ENCODE peak calls at places on chromosomes 12 and 14, in six cellular contexts. H, P, S, E, M and G are unnamed samples. For H3K36me3, the result is how much of the 10 kb centered on the place peaks cover.

GRCh38 chr14:23608454-23608853 is 27.7 kb upstream of the DHRS2 start:
- DNase-seq in H (no peak), P (no peak), S (no peak), E (no peak), M (no peak), G (no peak)

GRCh38 chr14:84197704-84198103 is 1332.2 kb upstream of the FLRT2 start:
- DNase-seq in H (no peak), P (no peak), S (no peak), E (no peak), M (no peak), G (no peak)

GRCh38 chr12:81874166-81874565 is 115.0 kb upstream of the PPFIA2 start:
- DNase-seq in H (no peak), P (no peak), S (no peak), E (no peak), M (no peak), G (no peak)

GRCh38 chr12:6039894-6040601 is 84.4 kb downstream of the VWF start:
- DNase-seq in H (peak), P (no peak), S (peak), E (no peak), M (peak), G (peak)

GRCh38 chr14:69685716-69686115 is 74.3 kb downstream of the SUSD6 start:
- DNase-seq in H (peak), P (peak), S (peak), E (no peak), M (peak), G (no peak)

GRCh38 chr12:108054496-108054895 is 74.6 kb upstream of the WSCD2 start:
- DNase-seq in H (no peak), P (no peak), S (no peak), E (no peak), M (no peak), G (no peak)

GRCh38 chr14:103657466-103657865 is 28.5 kb downstream of the KLC1 start:
- DNase-seq in H (no peak), P (no peak), S (no peak), E (no peak), M (no peak), G (no peak)

GRCh38 chr12:113019045-113019444 is 37.5 kb upstream of the DTX1 start:
- DNase-seq in H (no peak), P (no peak), S (peak), E (no peak), M (no peak), G (no peak)

GRCh38 chr14:34029921-34030334 is 79.1 kb upstream of the EGLN3 start:
- DNase-seq in H (no peak), P (no peak), S (no peak), E (no peak), M (no peak), G (no peak)

GRCh38 chr12:95998611-95999300 is 2.6 kb upstream of the HAL start:
- DNase-seq in H (no peak), P (no peak), S (peak), E (no peak), M (peak), G (peak)

GRCh38 chr12:31896514-31897039 is 62.6 kb upstream of the RESF1 start:
- DNase-seq in H (peak), P (peak), S (no peak), E (no peak), M (no peak), G (no peak)

GRCh38 chr12:107450541-107450940 is 235.1 kb upstream of the PWP1 start:
- DNase-seq in H (no peak), P (no peak), S (peak), E (no peak), M (no peak), G (no peak)

GRCh38 chr12:9065607-9065856 is 50.2 kb downstream of the A2M start:
- DNase-seq in H (no peak), P (no peak), S (no peak), E (no peak), M (peak), G (no peak)

GRCh38 chr14:50475460-50475859 is 56.9 kb downstream of the MAP4K5 start:
- DNase-seq in H (no peak), P (no peak), S (peak), E (no peak), M (peak), G (peak)

GRCh38 chr14:103021817-103022668 is 35.3 kb downstream of the CDC42BPB start:
- DNase-seq in H (no peak), P (no peak), S (no peak), E (no peak), M (no peak), G (no peak)

GRCh38 chr14:51855234-51855633 is 5.2 kb upstream of the GNG2 start:
- DNase-seq in H (no peak), P (no peak), S (no peak), E (no peak), M (no peak), G (no peak)

GRCh38 chr12:97643961-97644360 is 181.4 kb downstream of the RMST start:
- DNase-seq in H (no peak), P (no peak), S (no peak), E (no peak), M (no peak), G (no peak)

GRCh38 chr14:20652996-20653975 is 11.8 kb upstream of the OR6S1 start:
- DNase-seq in H (no peak), P (no peak), S (no peak), E (no peak), M (peak), G (no peak)

GRCh38 chr12:11814362-11814761 is 164.9 kb downstream of the ETV6 start:
- DNase-seq in H (no peak), P (no peak), S (peak), E (no peak), M (peak), G (no peak)

GRCh38 chr14:103286460-103286859 is 47.6 kb upstream of the EIF5 start:
- DNase-seq in H (no peak), P (no peak), S (no peak), E (no peak), M (no peak), G (no peak)

GRCh38 chr14:35897616-35898111 is 71.5 kb downstream of the BRMS1L start:
- DNase-seq in H (no peak), P (no peak), S (peak), E (no peak), M (peak), G (no peak)

GRCh38 chr12:100128509-100128908 is 14.2 kb downstream of the BLTP3B start:
- DNase-seq in H (peak), P (no peak), S (peak), E (no peak), M (peak), G (peak)

GRCh38 chr12:93670104-93670503 is 7.1 kb upstream of the CRADD start:
- DNase-seq in H (no peak), P (no peak), S (peak), E (no peak), M (no peak), G (no peak)

GRCh38 chr12:62543741-62544140 is 77.1 kb downstream of the MON2 start:
- DNase-seq in H (no peak), P (no peak), S (no peak), E (no peak), M (no peak), G (no peak)

GRCh38 chr14:96096639-96097610 is 57.8 kb downstream of the C14orf132 start:
- DNase-seq in H (no peak), P (no peak), S (no peak), E (no peak), M (no peak), G (no peak)

GRCh38 chr12:75041481-75041880 is 168.2 kb downstream of the KCNC2 start:
- DNase-seq in H (no peak), P (no peak), S (no peak), E (no peak), M (no peak), G (no peak)

GRCh38 chr12:16602412-16602811 is 3.5 kb downstream of the LMO3 start:
- DNase-seq in H (no peak), P (no peak), S (no peak), E (no peak), M (no peak), G (no peak)

GRCh38 chr12:13595536-13596450 is 385.6 kb downstream of the GRIN2B start:
- DNase-seq in H (no peak), P (no peak), S (no peak), E (no peak), M (no peak), G (no peak)

GRCh38 chr14:58298477-58298879 is at the start of gene ARID4A:
- DNase-seq in H (no peak), P (peak), S (no peak), E (no peak), M (no peak), G (no peak)

GRCh38 chr12:106274012-106274411 is 26.2 kb upstream of the CKAP4 start:
- DNase-seq in H (no peak), P (no peak), S (no peak), E (no peak), M (no peak), G (no peak)

GRCh38 chr12:16359512-16360491 is 12.4 kb downstream of the MGST1 start:
- DNase-seq in H (no peak), P (peak), S (peak), E (no peak), M (peak), G (peak)

GRCh38 chr14:99190696-99191662 is 81.0 kb downstream of the BCL11B start:
- DNase-seq in H (no peak), P (no peak), S (no peak), E (no peak), M (no peak), G (no peak)

GRCh38 chr12:42262271-42262670 is 24.2 kb upstream of the YAF2 start:
- DNase-seq in H (no peak), P (no peak), S (no peak), E (no peak), M (no peak), G (no peak)

GRCh38 chr12:80504389-80505153 is 60.5 kb downstream of the PTPRQ start:
- DNase-seq in H (no peak), P (no peak), S (no peak), E (no peak), M (no peak), G (no peak)

GRCh38 chr14:90742709-90743108 is 73.5 kb downstream of the TTC7B start:
- DNase-seq in H (no peak), P (no peak), S (no peak), E (no peak), M (no peak), G (no peak)

GRCh38 chr12:109927622-109928021 is 27.5 kb downstream of the TCHP start:
- DNase-seq in H (no peak), P (no peak), S (peak), E (no peak), M (peak), G (peak)

GRCh38 chr14:32370720-32371119 is 41.6 kb downstream of the AKAP6 start:
- DNase-seq in H (no peak), P (no peak), S (peak), E (peak), M (no peak), G (no peak)

GRCh38 chr12:101038289-101038871 is 171.7 kb downstream of the SLC5A8 start:
- DNase-seq in H (no peak), P (no peak), S (no peak), E (no peak), M (no peak), G (no peak)

DNA sequence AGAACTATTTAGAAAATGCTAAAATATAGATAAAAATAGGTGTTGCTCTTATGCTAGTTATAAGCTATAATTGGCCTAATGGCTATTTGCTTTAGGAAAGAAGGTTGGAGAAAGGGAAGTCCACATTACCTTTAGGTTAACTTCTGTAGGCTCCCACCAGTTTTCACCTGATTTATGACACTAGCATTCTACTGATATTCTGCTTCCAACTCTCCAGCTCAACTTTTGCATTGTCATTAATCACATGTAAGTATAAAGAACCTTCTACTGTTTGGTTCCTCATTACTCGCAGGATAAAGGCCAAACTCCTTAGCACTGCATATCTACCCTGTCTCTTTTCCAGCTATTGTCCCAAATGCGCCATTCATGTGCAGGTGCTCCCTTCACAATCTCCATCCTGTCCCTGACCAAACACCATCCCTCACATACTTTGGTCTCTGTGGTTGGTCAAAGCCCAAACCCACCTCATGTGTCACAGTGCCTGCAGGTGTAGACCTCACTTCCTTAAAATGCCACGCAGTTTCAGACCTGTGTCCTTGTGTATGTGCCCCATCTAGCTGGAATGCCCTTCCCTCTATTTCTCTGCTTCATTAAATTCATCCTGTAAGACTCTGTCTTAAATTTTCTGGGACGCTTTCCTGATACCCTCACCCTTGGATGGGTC is 3.3 kb downstream of the DDHD1 start:
- DNase-seq in H (no peak), P (no peak), S (no peak), E (no peak), M (no peak), G (no peak)
- H3K4me3 ChIP-seq in H (no peak), P (no peak), S (peak), E (no peak), M (no peak), G (no peak)

DNA sequence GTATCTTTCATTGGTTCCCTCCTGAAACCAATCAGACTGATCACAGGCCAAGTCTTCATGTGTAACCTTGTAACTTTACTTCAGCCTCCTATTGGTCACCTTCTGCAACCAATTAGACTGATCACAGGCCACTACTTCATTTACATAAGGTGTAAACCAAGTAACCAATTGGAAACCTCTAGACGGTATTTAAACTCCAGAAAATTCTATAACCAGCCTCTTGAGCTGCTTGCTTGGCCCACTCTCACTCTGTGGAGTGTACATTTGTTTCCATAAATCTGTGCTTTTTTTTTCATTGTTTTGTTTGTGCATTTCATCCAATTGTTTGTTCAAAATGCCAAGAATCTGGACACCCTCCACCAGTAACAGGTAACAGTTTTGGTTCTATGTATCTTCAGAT is 47.5 kb downstream of the EIF2S3B start:
- DNase-seq in H (no peak), P (no peak), S (no peak), E (no peak), M (no peak), G (no peak)
- H3K36me3 ChIP-seq in H (under half), P (under half), S (under half), E (under half), M (under half), G (under half)

DNA sequence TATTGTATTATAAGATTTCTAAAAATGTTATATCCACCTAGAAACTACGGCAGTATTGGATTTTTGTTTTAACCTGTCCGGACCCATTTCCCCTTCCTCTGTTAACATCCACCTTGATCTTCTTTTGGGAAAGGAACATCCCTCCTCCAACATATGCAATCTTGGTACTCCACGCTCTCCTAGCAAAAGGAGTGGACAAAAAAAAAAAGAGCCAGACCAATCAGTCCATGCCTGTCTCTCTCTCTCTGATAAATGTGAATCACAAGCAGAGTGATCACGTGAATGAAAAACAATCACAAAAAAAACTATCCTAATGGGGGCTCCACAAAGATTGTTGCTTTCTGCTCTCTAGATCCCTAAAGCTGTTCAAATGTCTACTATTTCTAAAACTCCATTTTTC is 27.1 kb downstream of the OSBPL8 start:
- DNase-seq in H (no peak), P (no peak), S (no peak), E (no peak), M (no peak), G (no peak)
- TF ChIP-seq CTCF in H (no peak), P (no peak), S (no peak), E (no peak), M (no peak), G (no peak)

GRCh38 chr14:85532981-85533820 is 3.3 kb downstream of the FLRT2 start:
- DNase-seq in H (peak), P (peak), S (peak), E (no peak), M (no peak), G (no peak)

GRCh38 chr14:85530626-85531025 is 682 bp downstream of the FLRT2 start:
- DNase-seq in H (no peak), P (no peak), S (no peak), E (no peak), M (no peak), G (no peak)

GRCh38 chr14:85531141-85531593 is 1.2 kb downstream of the FLRT2 start:
- DNase-seq in H (no peak), P (peak), S (no peak), E (no peak), M (no peak), G (no peak)

GRCh38 chr14:85532570-85532969 is 2.6 kb downstream of the FLRT2 start:
- DNase-seq in H (no peak), P (no peak), S (no peak), E (no peak), M (no peak), G (no peak)

DNA sequence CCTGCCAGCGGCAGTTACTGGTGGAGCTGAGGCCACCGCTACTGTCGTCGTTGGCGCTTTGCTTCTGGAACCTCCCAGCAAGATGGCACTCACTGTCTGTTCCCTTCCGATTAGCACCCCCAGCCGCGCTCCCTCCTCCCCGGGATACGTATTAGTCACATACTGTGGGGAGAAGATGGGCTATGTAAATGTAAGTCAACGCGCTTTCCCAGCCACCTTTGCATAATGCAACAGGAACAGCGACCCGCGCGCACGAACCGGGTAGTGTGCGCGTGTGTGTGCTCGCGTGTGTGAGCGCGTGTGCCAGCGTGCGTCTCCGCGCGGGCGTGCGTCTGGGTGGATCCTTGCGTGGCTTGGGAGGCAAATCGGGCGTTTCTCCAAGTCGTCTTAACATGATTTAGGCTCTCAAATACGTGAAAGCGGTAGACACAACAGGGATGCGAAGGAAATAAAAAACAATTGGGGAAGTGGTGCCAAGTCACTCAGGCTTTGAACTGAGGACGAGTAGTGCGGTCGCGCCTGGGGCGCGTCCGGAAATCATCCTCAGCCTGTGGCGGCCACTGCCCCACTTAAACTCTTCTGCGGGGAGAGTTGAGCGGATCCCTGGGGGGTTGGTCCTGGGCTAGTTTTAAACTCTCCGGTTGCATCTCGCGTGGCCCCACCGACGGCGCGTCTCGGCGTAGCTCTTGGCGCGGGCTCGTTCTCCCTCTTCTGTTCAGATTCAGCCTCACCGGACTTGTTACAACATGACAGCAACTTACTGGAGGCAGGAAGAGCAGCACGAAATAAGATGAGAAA is 1.8 kb downstream of the FLRT2 start:
- DNase-seq in H (peak), P (peak), S (no peak), E (no peak), M (no peak), G (no peak)
- H3K4me3 ChIP-seq in H (peak), P (peak), S (no peak), E (peak), M (no peak), G (no peak)

GRCh38 chr12:1698638-1699214 is 7.9 kb downstream of the ADIPOR2 start:
- DNase-seq in H (no peak), P (no peak), S (no peak), E (no peak), M (no peak), G (peak)

GRCh38 chr12:1695836-1696670 is 5.2 kb downstream of the ADIPOR2 start:
- DNase-seq in H (no peak), P (no peak), S (no peak), E (no peak), M (no peak), G (no peak)

GRCh38 chr12:1696800-1697199 is 5.9 kb downstream of the ADIPOR2 start:
- DNase-seq in H (no peak), P (no peak), S (no peak), E (no peak), M (peak), G (no peak)

GRCh38 chr12:1692895-1693294 is 2.0 kb downstream of the ADIPOR2 start:
- DNase-seq in H (no peak), P (no peak), S (no peak), E (no peak), M (no peak), G (no peak)

DNA sequence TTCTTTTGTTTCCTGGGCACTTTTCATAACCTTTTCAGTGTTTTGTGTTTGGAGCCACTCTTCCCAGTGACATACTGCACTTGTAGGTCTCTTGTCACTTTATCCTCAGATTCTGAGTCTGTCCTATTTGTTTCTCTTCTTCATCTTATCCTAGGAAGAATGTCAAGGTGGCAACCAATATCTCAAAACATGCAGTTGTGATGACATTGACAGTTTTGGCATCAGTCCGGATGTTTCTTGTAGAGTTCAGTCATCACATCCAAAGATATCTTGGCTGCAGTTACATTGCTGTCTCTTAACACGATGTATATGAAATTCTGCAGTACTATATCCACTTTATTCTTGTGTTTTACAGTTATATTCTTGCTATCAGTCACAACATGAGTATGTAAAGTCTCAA is 6.4 kb downstream of the ADIPOR2 start:
- DNase-seq in H (no peak), P (no peak), S (no peak), E (no peak), M (no peak), G (no peak)
- H3K36me3 ChIP-seq in H (under half), P (under half), S (under half), E (under half), M (under half), G (under half)

GRCh38 chr14:68408680-68409079 is 384.2 kb downstream of the ZFP36L1 start:
- DNase-seq in H (no peak), P (no peak), S (peak), E (no peak), M (no peak), G (no peak)
- TF ChIP-seq CTCF in H (no peak), P (no peak), S (peak), E (no peak), M (no peak), G (no peak)